ENCODE peak calls at places on chromosome X, in eight cellular contexts. G, X, Y, D, W, M, T and P are unnamed samples.

GRCh38 chrX:68060506-68061205 is 372.6 kb downstream of the OPHN1 start:
- DNase-seq in M (no peak), W (no peak), Y (no peak), X (no peak), G (no peak), D (no peak), T (no peak), P (no peak)

GRCh38 chrX:41005445-41005992 is 79.7 kb upstream of the USP9X start:
- DNase-seq in G (no peak), X (no peak), M (no peak), T (no peak), Y (no peak), D (no peak), W (no peak), P (no peak)

GRCh38 chrX:28177202-28177601 is 196.0 kb upstream of the DCAF8L1 start:
- DNase-seq in G (peak; percentile 2), Y (no peak), D (peak; percentile 1), W (no peak), T (no peak), M (no peak), X (no peak), P (no peak)

GRCh38 chrX:33171071-33171470 is 40.3 kb downstream of the DMD start:
- DNase-seq in M (no peak), D (no peak), G (no peak), W (no peak), X (no peak), T (no peak), Y (no peak), P (no peak)

GRCh38 chrX:55867254-55867653 is 149.7 kb downstream of the RRAGB start:
- DNase-seq in D (no peak), W (peak; percentile 2), X (no peak), Y (no peak), G (no peak), T (no peak), M (no peak), P (no peak)

GRCh38 chrX:148193759-148194158 is 212.6 kb downstream of the FMR1NB start:
- DNase-seq in M (no peak), T (no peak), Y (no peak), W (no peak), X (no peak), D (no peak), G (no peak), P (no peak)

GRCh38 chrX:133796282-133796681 is 189.1 kb downstream of the GPC3 start:
- DNase-seq in W (no peak), M (no peak), Y (no peak), T (no peak), X (no peak), G (no peak), D (no peak), P (no peak)

GRCh38 chrX:41029332-41029731 is 55.9 kb upstream of the USP9X start:
- DNase-seq in G (peak; percentile 89), Y (no peak), T (no peak), D (no peak), M (no peak), X (no peak), W (peak; percentile 19), P (no peak)

GRCh38 chrX:346034-346813 is 27.6 kb upstream of the GTPBP6 start:
- DNase-seq in G (no peak), Y (peak; percentile 72), D (no peak), M (no peak), X (peak; percentile 66), T (no peak), W (no peak), P (no peak)

GRCh38 chrX:134240209-134240608 is 3.2 kb downstream of the CCDC160 start:
- DNase-seq in T (no peak), W (no peak), M (no peak), X (no peak), Y (no peak), G (no peak), D (no peak), P (no peak)

GRCh38 chrX:85905851-85906250 is 141.5 kb downstream of the CHM start:
- DNase-seq in M (no peak), G (no peak), D (no peak), T (no peak), X (no peak), Y (no peak), W (no peak), P (no peak)

GRCh38 chrX:1578511-1579173 is 12.8 kb upstream of the AKAP17A start:
- DNase-seq in D (no peak), X (no peak), G (no peak), M (no peak), W (no peak), Y (no peak), T (no peak), P (no peak)
- H3K4me1 ChIP-seq in D (no peaks in the 10 kb centered on the region), X (no peaks in the 10 kb centered on the region), G (peaks cover 9% of the 10 kb centered on the region), M (no peaks in the 10 kb centered on the region), W (no peaks in the 10 kb centered on the region), Y (no peaks in the 10 kb centered on the region), T (no peaks in the 10 kb centered on the region), P (no peaks in the 10 kb centered on the region)

DNA sequence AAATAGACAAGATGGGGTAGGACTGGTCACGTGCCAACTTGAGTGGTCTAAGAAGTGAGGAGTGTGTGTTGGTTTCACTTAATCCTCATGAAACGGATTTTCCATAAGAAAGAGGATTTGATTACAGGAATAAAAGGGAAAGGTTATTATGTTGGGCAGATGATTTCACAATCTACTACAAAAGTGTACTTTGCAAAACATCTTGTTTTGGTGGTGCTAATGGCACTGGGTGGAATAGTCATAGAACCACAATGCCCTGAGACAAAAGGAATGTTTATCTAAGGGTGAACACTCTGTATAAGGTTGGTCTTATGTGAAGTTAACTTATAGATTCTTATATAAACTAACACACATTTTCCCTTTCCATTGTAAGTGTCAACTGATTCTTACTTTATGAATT is 45.6 kb downstream of the GLUD2 start:
- DNase-seq in T (no peak), M (no peak), X (no peak), D (no peak), G (no peak), Y (no peak), W (no peak), P (no peak)
- H3K4me1 ChIP-seq in T (no peaks in the 10 kb centered on the region), M (no peaks in the 10 kb centered on the region), X (no peaks in the 10 kb centered on the region), D (no peaks in the 10 kb centered on the region), G (no peaks in the 10 kb centered on the region), Y (no peaks in the 10 kb centered on the region), W (no peaks in the 10 kb centered on the region), P (no peaks in the 10 kb centered on the region)

DNA sequence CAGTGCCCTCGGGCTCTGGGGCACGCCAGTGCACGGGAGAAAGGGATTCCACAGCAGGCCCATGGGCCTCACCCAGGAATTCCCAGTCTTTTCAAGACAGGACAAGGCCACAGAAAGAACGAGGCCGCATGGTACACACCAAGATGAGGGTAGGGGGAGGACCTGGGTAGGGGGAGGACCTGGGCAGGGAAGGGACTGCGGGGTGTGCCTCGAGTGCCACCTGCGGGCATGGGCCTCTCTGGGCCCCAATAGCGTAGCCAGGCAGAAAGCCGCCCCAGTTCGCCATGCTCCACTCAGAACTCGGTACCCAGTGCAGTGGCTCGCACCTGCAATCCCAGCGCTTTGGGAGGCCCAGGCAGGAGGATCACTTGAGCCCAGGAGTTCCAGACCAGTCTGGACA is 14.0 kb upstream of the DUSP9 start:
- DNase-seq in X (no peak), T (no peak), M (no peak), Y (no peak), G (no peak), D (no peak), W (no peak), P (no peak)
- H3K4me1 ChIP-seq in X (peaks cover 3% of the 10 kb centered on the region), T (no peaks in the 10 kb centered on the region), M (no peaks in the 10 kb centered on the region), Y (no peaks in the 10 kb centered on the region), G (no peaks in the 10 kb centered on the region), D (no peaks in the 10 kb centered on the region), W (no peaks in the 10 kb centered on the region), P (peaks cover 4% of the 10 kb centered on the region)

GRCh38 chrX:13123857-13124345 is 79.5 kb upstream of the FAM9C start:
- DNase-seq in T (no peak), D (no peak), X (no peak), W (peak; percentile 85), G (peak; percentile 54), M (no peak), Y (no peak), P (no peak)

GRCh38 chrX:13121020-13121419 is 76.6 kb upstream of the FAM9C start:
- DNase-seq in Y (no peak), D (no peak), G (no peak), T (no peak), M (no peak), X (no peak), W (no peak), P (no peak)

GRCh38 chrX:13123247-13123856 is 78.9 kb upstream of the FAM9C start:
- DNase-seq in G (peak; percentile 33), X (no peak), W (no peak), D (no peak), Y (no peak), T (no peak), M (no peak), P (no peak)

GRCh38 chrX:13119386-13119785 is 75.0 kb upstream of the FAM9C start:
- DNase-seq in X (no peak), Y (no peak), D (no peak), M (no peak), G (peak; percentile 57), W (peak; percentile 56), T (no peak), P (no peak)

GRCh38 chrX:13120017-13120416 is 75.6 kb upstream of the FAM9C start:
- DNase-seq in T (no peak), G (peak; percentile 77), W (peak; percentile 53), M (no peak), X (peak; percentile 57), Y (no peak), D (no peak), P (peak; percentile 72)
- H3K4me1 ChIP-seq in T (peaks cover 2% of the 10 kb centered on the region), G (peaks cover 64% of the 10 kb centered on the region), W (peaks cover 7% of the 10 kb centered on the region), M (no peaks in the 10 kb centered on the region), X (peaks cover 1% of the 10 kb centered on the region), Y (peaks cover 3% of the 10 kb centered on the region), D (no peaks in the 10 kb centered on the region), P (peaks cover 60% of the 10 kb centered on the region)

GRCh38 chrX:13695601-13696115 is 6.7 kb downstream of the RAB9A start:
- DNase-seq in M (no peak), D (no peak), Y (no peak), W (no peak), T (no peak), X (no peak), G (no peak), P (no peak)
- H3K4me1 ChIP-seq in M (peaks cover 17% of the 10 kb centered on the region), D (peaks cover 57% of the 10 kb centered on the region), Y (peaks cover 2% of the 10 kb centered on the region), W (peaks cover 11% of the 10 kb centered on the region), T (peaks cover 12% of the 10 kb centered on the region), X (peaks cover 9% of the 10 kb centered on the region), G (peaks cover 42% of the 10 kb centered on the region), P (peaks cover 71% of the 10 kb centered on the region)

GRCh38 chrX:105634180-105634579 is 188.2 kb upstream of the NRK start:
- DNase-seq in W (no peak), G (no peak), Y (no peak), M (no peak), T (no peak), X (no peak), D (no peak), P (no peak)

GRCh38 chrX:105635794-105636193 is 186.5 kb upstream of the NRK start:
- DNase-seq in M (no peak), D (no peak), T (no peak), W (no peak), Y (no peak), X (no peak), G (no peak), P (no peak)

GRCh38 chrX:105636667-105637066 is 185.7 kb upstream of the NRK start:
- DNase-seq in M (no peak), T (no peak), Y (no peak), G (no peak), X (no peak), D (no peak), W (no peak), P (no peak)
- H3K4me1 ChIP-seq in M (no peaks in the 10 kb centered on the region), T (peaks cover 2% of the 10 kb centered on the region), Y (no peaks in the 10 kb centered on the region), G (no peaks in the 10 kb centered on the region), X (no peaks in the 10 kb centered on the region), D (no peaks in the 10 kb centered on the region), W (no peaks in the 10 kb centered on the region), P (no peaks in the 10 kb centered on the region)